ENCODE peak calls at places on chromosomes 6 and 20, in ten cellular contexts. V, D, S, B, Z, T, G, E, Y and I are unnamed samples.
A peak's percentile ranks its signal among the peaks of the same experiment; 100 is the strongest.

GRCh38 chr6:135904666-135905065 is 53.2 kb downstream of the PDE7B start:
- DNase-seq in S (no peak), T (no peak), Z (no peak), G (no peak), B (no peak), Y (no peak), E (no peak), D (peak; percentile 54), V (no peak), I (no peak)

GRCh38 chr6:73523434-73524123 is 2.7 kb upstream of the EEF1A1 start:
- DNase-seq in D (peak; percentile 30), Z (no peak), T (peak; percentile 75), G (peak; percentile 73), E (peak; percentile 98), S (peak; percentile 63), V (peak; percentile 86), B (peak; percentile 79), Y (peak; percentile 72), I (peak; percentile 66)

GRCh38 chr6:63714091-63714490 is 78.5 kb downstream of the PHF3 start:
- DNase-seq in B (no peak), G (no peak), V (no peak), Y (no peak), S (no peak), Z (no peak), D (no peak), T (no peak), E (no peak), I (no peak)

GRCh38 chr6:69813508-69813907 is 16.7 kb upstream of the LMBRD1 start:
- DNase-seq in B (no peak), Z (no peak), D (no peak), V (no peak), E (peak; percentile 48), Y (no peak), S (no peak), G (no peak), T (no peak), I (no peak)

GRCh38 chr20:10637062-10637559 is 36.7 kb downstream of the JAG1 start:
- DNase-seq in S (no peak), B (no peak), T (no peak), E (no peak), Z (no peak), D (peak; percentile 74), V (no peak), G (peak; percentile 92), Y (no peak), I (no peak)

GRCh38 chr6:1422290-1422689 is 32.9 kb downstream of the FOXF2 start:
- DNase-seq in G (no peak), E (no peak), S (no peak), V (no peak), D (no peak), Y (no peak), Z (no peak), B (peak; percentile 3), T (no peak), I (no peak)

GRCh38 chr6:102701019-102701418 is 1307.5 kb downstream of the GRIK2 start:
- DNase-seq in Z (no peak), S (no peak), Y (no peak), G (no peak), D (no peak), V (no peak), T (no peak), B (no peak), E (no peak), I (no peak)

GRCh38 chr6:38164131-38164481 is 344.6 kb downstream of the ZFAND3 start:
- DNase-seq in E (no peak), V (no peak), D (no peak), T (no peak), G (no peak), S (no peak), Y (no peak), B (no peak), Z (no peak), I (no peak)

GRCh38 chr6:101577091-101577490 is 183.6 kb downstream of the GRIK2 start:
- DNase-seq in Z (no peak), E (no peak), G (no peak), D (no peak), B (no peak), Y (no peak), S (no peak), T (no peak), V (no peak), I (no peak)

GRCh38 chr6:30879684-30880427 is 4.5 kb upstream of the DDR1 start:
- DNase-seq in T (no peak), V (no peak), E (no peak), G (no peak), Y (no peak), D (no peak), Z (no peak), B (no peak), S (no peak), I (no peak)

GRCh38 chr6:129683606-129684322 is 26.2 kb downstream of the ARHGAP18 start:
- DNase-seq in S (peak; percentile 98), E (peak; percentile 86), Y (peak; percentile 61), G (peak; percentile 89), D (peak; percentile 100), Z (peak; percentile 48), V (peak; percentile 63), B (peak; percentile 88), T (peak; percentile 38), I (no peak)

GRCh38 chr6:156826290-156826955 is 49.2 kb downstream of the ARID1B start:
- DNase-seq in G (no peak), S (no peak), V (no peak), Z (no peak), E (no peak), D (no peak), T (no peak), Y (no peak), B (no peak), I (no peak)

GRCh38 chr6:90393232-90393884 is 96.7 kb upstream of the BACH2 start:
- DNase-seq in T (peak; percentile 60), Y (peak; percentile 64), S (peak; percentile 46), B (no peak), Z (peak; percentile 15), E (peak; percentile 62), V (peak; percentile 82), G (no peak), D (peak; percentile 70), I (peak; percentile 67)

GRCh38 chr6:112117554-112117953 is 30.2 kb downstream of the FAM229B start:
- DNase-seq in B (no peak), E (no peak), S (peak; percentile 16), D (peak; percentile 50), Z (no peak), T (no peak), G (no peak), Y (no peak), V (peak; percentile 13), I (no peak)